ENCODE peak calls at places on chromosomes 12 and 14, in four cellular contexts. I, X, C and V are unnamed samples.

GRCh38 chr14:34023824-34024767 is 73.2 kb upstream of the EGLN3 start:
- DNase-seq in I (no peak), X (no peak), C (no peak), V (no peak)

GRCh38 chr12:111034911-111035577 is 114.7 kb upstream of the MYL2 start:
- DNase-seq in C (no peak), I (no peak), X (no peak), V (no peak)

GRCh38 chr14:96083667-96084320 is 44.6 kb downstream of the C14orf132 start:
- DNase-seq in C (no peak), I (no peak), X (no peak), V (no peak)

GRCh38 chr14:21476526-21476924 is 234 bp downstream of the RAB2B start:
- DNase-seq in X (peak; percentile 85), C (no peak), I (peak; percentile 94), V (no peak)

GRCh38 chr14:69013943-69014782 is 35.1 kb upstream of the ACTN1 start:
- DNase-seq in C (peak; percentile 71), I (peak; percentile 72), X (no peak), V (peak; percentile 61)

GRCh38 chr14:36319899-36320209 is 583 bp downstream of the MBIP start:
- DNase-seq in C (no peak), I (no peak), X (no peak), V (no peak)

GRCh38 chr12:33794954-33795353 is 227.3 kb upstream of the ALG10 start:
- DNase-seq in C (no peak), X (no peak), I (no peak), V (no peak)

GRCh38 chr12:54393743-54394142 is 9.2 kb upstream of the ZNF385A start:
- DNase-seq in I (no peak), C (no peak), X (no peak), V (no peak)

GRCh38 chr12:11171953-11172675 is 1.1 kb downstream of the SMIM10L1 start:
- DNase-seq in I (no peak), C (peak; percentile 39), X (no peak), V (peak; percentile 47)

GRCh38 chr12:5473076-5473475 is 41.2 kb downstream of the NTF3 start:
- DNase-seq in I (no peak), C (peak; percentile 31), X (no peak), V (no peak)

GRCh38 chr14:71236430-71236829 is 329.2 kb downstream of the PCNX1 start:
- DNase-seq in X (no peak), I (no peak), C (no peak), V (no peak)

GRCh38 chr14:95375539-95376109 is 55.9 kb upstream of the CLMN start:
- DNase-seq in I (no peak), X (no peak), C (no peak), V (no peak)

GRCh38 chr12:107525063-107525718 is 160.4 kb upstream of the PWP1 start:
- DNase-seq in I (no peak), C (no peak), X (no peak), V (no peak)

GRCh38 chr12:131312793-131313545 is 359.3 kb downstream of the ADGRD1 start:
- DNase-seq in C (no peak), X (no peak), I (no peak), V (no peak)

GRCh38 chr12:42589465-42590323 is at the start of gene PRICKLE1:
- DNase-seq in X (no peak), I (peak; percentile 51), C (peak; percentile 58), V (peak; percentile 66)

GRCh38 chr12:9925746-9926393 is 6.3 kb downstream of the CLEC2A start:
- DNase-seq in I (no peak), X (no peak), C (peak; percentile 71), V (peak; percentile 62)

GRCh38 chr14:86221755-86222154 is 691.8 kb downstream of the FLRT2 start:
- DNase-seq in X (no peak), C (no peak), I (no peak), V (no peak)

GRCh38 chr12:54207539-54208267 is 18.9 kb upstream of the SMUG1 start:
- DNase-seq in C (peak; percentile 55), I (peak; percentile 82), X (peak; percentile 68), V (peak; percentile 61)

GRCh38 chr12:52551466-52551865 is 1.5 kb downstream of the KRT71 start:
- DNase-seq in X (no peak), C (no peak), I (no peak), V (no peak)

GRCh38 chr12:49133590-49133989 is 2.4 kb upstream of the TUBA1B start:
- DNase-seq in X (no peak), I (no peak), C (no peak), V (no peak)

GRCh38 chr12:46124848-46125619 is 134.7 kb upstream of the SCAF11 start:
- DNase-seq in X (no peak), C (peak; percentile 91), I (no peak), V (peak; percentile 92)

GRCh38 chr14:96139879-96140278 is 64.8 kb upstream of the BDKRB2 start:
- DNase-seq in X (no peak), I (no peak), C (no peak), V (peak; percentile 35)

GRCh38 chr12:119938049-119938667 is 50.9 kb upstream of the BICDL1 start:
- DNase-seq in X (peak; percentile 61), I (peak; percentile 50), C (peak; percentile 71), V (peak; percentile 65)

GRCh38 chr14:104665663-104666522 is 23.5 kb upstream of the INF2 start:
- DNase-seq in X (no peak), C (no peak), I (peak; percentile 79), V (no peak)

GRCh38 chr12:59895161-59895785 is 299.4 kb downstream of the SLC16A7 start:
- DNase-seq in I (no peak), C (no peak), X (no peak), V (no peak)

GRCh38 chr12:102043928-102044327 is 17.9 kb downstream of the WASHC3 start:
- DNase-seq in I (no peak), C (no peak), X (no peak), V (no peak)

GRCh38 chr12:110344657-110345056 is 58.9 kb downstream of the ANAPC7 start:
- DNase-seq in I (no peak), X (peak; percentile 38), C (no peak), V (no peak)

DNA sequence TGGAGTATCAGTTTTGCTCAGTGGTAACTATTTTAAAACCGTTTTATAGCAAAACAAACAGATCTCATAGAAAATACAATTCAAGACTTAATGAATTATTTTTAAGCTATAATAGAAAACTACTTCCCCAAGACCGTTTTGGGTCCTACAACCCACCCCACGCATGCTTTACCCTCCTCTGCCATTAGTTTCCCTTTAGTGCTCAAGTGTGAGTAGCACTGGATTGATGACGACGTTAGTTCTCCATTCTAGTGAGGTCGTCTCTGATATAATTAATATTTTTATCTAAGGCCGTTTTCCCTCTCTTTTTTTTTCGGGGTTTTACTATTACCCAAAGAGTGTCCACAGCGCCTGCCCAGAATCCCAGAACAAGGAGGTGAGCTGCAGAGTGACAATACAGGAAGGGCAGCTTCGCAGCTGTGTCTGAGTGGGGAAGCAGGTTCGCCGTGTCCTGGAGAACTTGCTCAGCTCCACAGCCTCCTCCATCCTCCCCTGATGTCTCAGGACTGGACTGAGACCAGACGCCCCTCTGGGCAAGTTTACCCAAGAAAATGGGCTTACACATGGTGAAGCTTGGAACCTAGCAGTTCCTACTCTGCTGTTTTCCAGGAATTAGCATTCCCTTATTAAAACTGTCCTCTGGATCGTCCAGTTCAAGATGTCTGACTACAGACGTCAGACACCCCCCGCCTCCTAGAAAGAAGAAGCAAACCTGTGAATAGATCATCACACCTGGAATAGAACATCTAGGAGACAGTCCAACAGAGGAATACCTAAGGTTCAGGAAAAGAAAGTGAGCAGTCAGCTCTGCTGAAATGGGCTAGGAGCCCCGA is 31.9 kb upstream of the MON2 start:
- DNase-seq in C (no peak), X (no peak), I (no peak), V (no peak)
- H3K4me3 ChIP-seq in C (peak overlapping the region; percentile 46), X (peak overlapping the region; percentile 46), I (peak overlapping the region; percentile 14), V (peak overlapping the region; percentile 43)

GRCh38 chr14:32913725-32914124 is 25.0 kb upstream of the NPAS3 start:
- DNase-seq in X (no peak), I (no peak), C (peak; percentile 14), V (peak; percentile 6)
- TF ChIP-seq CTCF in X (no peak), I (no peak), C (peak; percentile 31), V (peak; percentile 37)

DNA sequence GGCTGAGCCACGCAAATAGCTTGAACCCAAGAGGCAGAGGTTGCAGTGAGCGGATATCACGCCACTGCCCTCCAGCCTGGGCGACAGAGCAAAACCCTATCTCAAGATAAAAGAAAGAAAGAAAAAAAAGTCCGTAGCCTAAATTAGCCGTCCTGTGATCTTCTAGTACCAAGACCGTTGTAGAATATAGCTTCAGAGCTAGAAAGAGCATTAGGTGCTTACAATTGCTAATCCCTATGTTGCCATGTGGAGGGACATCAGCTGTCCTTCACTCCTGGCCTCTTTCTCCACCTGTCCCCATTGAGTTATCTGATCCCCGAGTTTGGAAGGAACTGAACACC is 1.2 kb downstream of the CDKN3 start:
- DNase-seq in C (no peak), X (no peak), I (no peak), V (no peak)
- H3K4me3 ChIP-seq in C (peak overlapping the region; percentile 81), X (no peak overlapping the region), I (no peak overlapping the region), V (peak overlapping the region; percentile 97)

GRCh38 chr12:66555113-66555512 is 123.8 kb downstream of the GRIP1 start:
- DNase-seq in I (no peak), X (no peak), C (no peak), V (no peak)
- TF ChIP-seq CTCF in I (no peak), X (no peak), C (no peak), V (no peak)